ENCODE peak calls at places on chromosomes 5 and 9, in seven cellular contexts. W is bronchial epithelial cell; E is pancreas; I is psoas muscle; G is transverse colon; F is CD8-positive, alpha-beta T cell; N is GM12878. J is an unnamed sample.

GRCh38 chr5:14871084-14871572 is 450 bp downstream of the ANKH start:
- DNase-seq in W (no peak), E (peak), I (peak), G (peak), F (peak), N (no peak), J (peak)

GRCh38 chr5:442335-443238 is at the start of gene EXOC3:
- DNase-seq in W (peak), E (peak), I (peak), G (peak), F (peak), N (no peak), J (peak)

GRCh38 chr9:120531683-120532300 is 48.2 kb downstream of the CDK5RAP2 start:
- DNase-seq in W (peak), E (no peak), I (no peak), G (peak), F (no peak), N (no peak), J (peak)

GRCh38 chr9:7802666-7803065 is 3.1 kb upstream of the DMAC1 start:
- DNase-seq in W (peak), E (no peak), I (no peak), G (no peak), F (no peak), N (no peak), J (no peak)

GRCh38 chr9:123645126-123645525 is 284.8 kb downstream of the DENND1A start:
- DNase-seq in W (no peak), E (no peak), I (no peak), G (no peak), F (no peak), N (no peak), J (no peak)

GRCh38 chr9:5743109-5743508 is 89.8 kb downstream of the ERMP1 start:
- DNase-seq in W (no peak), E (no peak), I (no peak), G (no peak), F (no peak), N (no peak), J (no peak)

GRCh38 chr9:4832786-4833579 is 40.2 kb downstream of the RCL1 start:
- DNase-seq in W (peak), E (no peak), I (no peak), G (no peak), F (no peak), N (no peak), J (no peak)

GRCh38 chr5:161306354-161306990 is 240.1 kb downstream of the GABRB2 start:
- DNase-seq in W (no peak), E (no peak), I (no peak), G (no peak), F (no peak), N (no peak), J (no peak)

GRCh38 chr5:37722236-37723146 is 117.3 kb downstream of the GDNF start:
- DNase-seq in W (peak), E (no peak), I (no peak), G (no peak), F (no peak), N (peak), J (no peak)

GRCh38 chr9:117545846-117546245 is 131.0 kb upstream of the ASTN2 start:
- DNase-seq in W (peak), E (no peak), I (no peak), G (no peak), F (no peak), N (no peak), J (no peak)

GRCh38 chr9:117548556-117548955 is 133.7 kb upstream of the ASTN2 start:
- DNase-seq in W (no peak), E (no peak), I (no peak), G (no peak), F (no peak), N (no peak), J (no peak)

GRCh38 chr9:117547904-117548303 is 133.0 kb upstream of the ASTN2 start:
- DNase-seq in W (no peak), E (no peak), I (no peak), G (no peak), F (no peak), N (no peak), J (no peak)

GRCh38 chr9:117546894-117547293 is 132.0 kb upstream of the ASTN2 start:
- DNase-seq in W (peak), E (peak), I (no peak), G (peak), F (no peak), N (no peak), J (no peak)

DNA sequence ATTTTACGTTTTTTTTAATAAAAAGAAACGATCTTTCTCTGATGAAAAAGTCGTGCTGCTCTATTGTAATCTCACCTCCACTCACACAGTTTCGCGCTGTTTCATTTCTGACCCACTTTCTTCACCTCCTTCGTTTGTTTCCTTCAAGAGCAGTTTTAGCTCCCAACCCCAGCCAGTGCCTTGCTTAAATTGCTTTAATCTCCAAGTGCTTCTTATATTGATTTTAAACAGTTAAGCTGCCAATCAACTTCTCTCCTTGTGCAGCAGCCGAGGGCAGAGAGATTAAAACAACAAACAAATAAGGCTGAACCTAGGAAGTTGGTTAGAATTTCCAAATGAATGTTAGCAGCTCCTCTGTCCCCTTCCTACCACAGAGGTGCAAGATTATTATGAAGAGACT is 132.5 kb upstream of the ASTN2 start:
- DNase-seq in W (no peak), E (no peak), I (no peak), G (no peak), F (no peak), N (no peak), J (no peak)
- H3K4me3 ChIP-seq in W (no peak), E (no peak), I (no peak), G (no peak), F (no peak), N (no peak), J (no peak)

GRCh38 chr5:139748505-139748826 is 47.1 kb upstream of the PSD2 start:
- DNase-seq in W (no peak), E (no peak), I (no peak), G (no peak), F (no peak), N (no peak), J (no peak)
- H3K4me3 ChIP-seq in W (no peak), E (no peak), I (no peak), G (no peak), F (no peak), N (no peak), J (no peak)

GRCh38 chr5:157306690-157307089 is 40.8 kb downstream of the CYFIP2 start:
- DNase-seq in W (no peak), E (no peak), I (no peak), G (no peak), F (peak), N (no peak), J (peak)
- H3K4me3 ChIP-seq in W (no peak), E (no peak), I (no peak), G (no peak), F (peak), N (no peak), J (no peak)

DNA sequence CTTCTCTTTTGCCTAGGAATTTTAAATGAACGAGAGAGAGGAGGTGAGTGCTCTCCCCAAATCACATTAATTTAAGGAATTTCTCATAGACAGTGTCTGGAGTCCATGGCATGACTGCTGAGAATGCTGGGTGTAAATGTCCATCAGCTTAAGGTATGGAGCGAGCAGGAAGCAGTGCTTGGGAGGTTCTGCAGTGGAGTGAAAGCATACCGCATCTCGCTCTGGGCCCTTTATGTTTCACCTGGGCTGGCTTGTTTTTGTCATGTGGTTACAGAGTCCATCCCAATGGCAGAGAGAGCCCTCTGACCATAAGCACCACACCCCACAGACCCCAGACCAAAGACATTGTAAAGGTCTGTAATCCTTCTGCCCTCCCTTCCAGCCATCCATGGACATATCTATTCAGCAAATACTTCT is 20.6 kb upstream of the TNFAIP8 start:
- DNase-seq in W (no peak), E (no peak), I (no peak), G (no peak), F (no peak), N (no peak), J (no peak)
- H3K4me3 ChIP-seq in W (no peak), E (no peak), I (no peak), G (peak), F (peak), N (peak), J (peak)

GRCh38 chr5:62256161-62257017 is 49.6 kb upstream of the KIF2A start:
- DNase-seq in W (peak), E (peak), I (no peak), G (no peak), F (no peak), N (no peak), J (peak)
- H3K4me3 ChIP-seq in W (no peak), E (no peak), I (no peak), G (no peak), F (peak), N (peak), J (peak)

DNA sequence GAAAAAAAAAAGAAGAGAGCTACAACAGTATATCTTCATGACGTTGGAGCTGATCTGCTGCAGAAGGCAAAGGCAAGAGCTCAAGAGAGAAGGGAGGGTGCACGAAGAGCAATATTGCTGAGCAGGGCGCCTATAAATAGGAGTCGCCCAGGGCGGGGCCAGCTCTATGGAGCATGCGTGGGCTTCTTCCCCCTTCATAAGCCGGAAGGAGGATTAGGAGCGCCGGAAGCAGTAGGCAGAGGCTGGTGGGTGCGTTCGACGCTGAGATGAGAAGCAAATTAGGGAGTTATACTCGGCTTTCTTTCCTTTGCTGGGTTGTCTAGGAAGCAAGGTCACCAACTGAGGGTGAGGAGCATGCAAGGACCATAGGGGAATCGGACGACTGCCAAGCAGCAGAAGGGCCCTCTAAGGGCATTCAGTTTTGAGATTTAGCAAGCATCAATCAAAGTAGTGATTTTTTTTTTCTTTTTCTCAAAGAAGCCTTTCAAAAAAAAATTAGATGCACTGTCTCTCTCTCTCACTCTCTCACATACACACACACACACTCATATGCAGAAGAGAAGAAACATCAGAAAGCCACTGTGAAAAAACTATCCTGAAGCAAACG is 496.7 kb downstream of the ENC1 start:
- DNase-seq in W (no peak), E (no peak), I (no peak), G (peak), F (no peak), N (no peak), J (no peak)
- H3K4me3 ChIP-seq in W (no peak), E (no peak), I (no peak), G (no peak), F (no peak), N (no peak), J (no peak)

DNA sequence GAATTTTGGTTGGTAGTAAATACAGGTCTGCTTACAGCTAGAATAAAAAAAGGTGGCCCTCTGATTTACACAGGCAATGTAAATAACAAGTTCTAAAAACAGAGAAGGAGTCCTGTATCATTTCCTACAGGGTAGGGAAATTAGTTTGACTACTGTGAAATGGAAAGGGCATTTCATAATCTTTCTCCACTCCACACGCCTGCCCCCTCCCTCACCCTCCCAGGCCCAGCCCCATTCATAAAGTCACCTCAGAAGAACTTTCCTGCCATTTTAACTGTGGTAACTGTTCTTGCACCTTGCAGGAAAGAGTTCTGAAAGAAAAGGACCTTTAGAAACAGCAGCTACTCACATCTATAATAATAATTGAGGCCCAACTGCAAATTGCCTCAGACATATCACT is 69.7 kb downstream of the MEF2C start:
- DNase-seq in W (no peak), E (no peak), I (no peak), G (no peak), F (no peak), N (no peak), J (no peak)
- H3K4me3 ChIP-seq in W (no peak), E (no peak), I (no peak), G (no peak), F (no peak), N (no peak), J (no peak)

GRCh38 chr9:876425-876824 is 34.9 kb downstream of the DMRT1 start:
- DNase-seq in W (no peak), E (no peak), I (no peak), G (no peak), F (no peak), N (no peak), J (no peak)
- H3K4me3 ChIP-seq in W (no peak), E (no peak), I (no peak), G (no peak), F (no peak), N (no peak), J (no peak)